ENCODE peak calls at places on chromosome 18, in four cellular contexts. V is hypothalamus, Z is T-helper 22 cell, A is islet precursor cell. Q is an unnamed sample.

GRCh38 chr18:74069178-74070050 is 78.2 kb downstream of the FBXO15 start:
- DNase-seq in V (no peak), Z (no peak), A (no peak), Q (no peak)

GRCh38 chr18:75111673-75112485 is 97.1 kb downstream of the PTGR3 start:
- DNase-seq in V (no peak), Z (no peak), A (peak; percentile 12), Q (no peak)

GRCh38 chr18:37419272-37419671 is 146.3 kb downstream of the CELF4 start:
- DNase-seq in V (no peak), Z (no peak), A (peak; percentile 81), Q (no peak)

GRCh38 chr18:21277578-21277977 is 35.5 kb downstream of the GREB1L start:
- DNase-seq in V (no peak), Z (no peak), A (no peak), Q (no peak)

GRCh38 chr18:34493566-34494358 is 216.3 kb upstream of the DTNA start:
- DNase-seq in V (peak; percentile 38), Z (no peak), A (peak; percentile 73), Q (peak; percentile 81)

GRCh38 chr18:7452331-7452730 is 114.8 kb upstream of the PTPRM start:
- DNase-seq in V (no peak), Z (no peak), A (peak; percentile 77), Q (peak; percentile 86)

GRCh38 chr18:13382683-13382989 is 164.1 kb downstream of the LDLRAD4 start:
- DNase-seq in V (no peak), Z (no peak), A (no peak), Q (peak; percentile 29)

GRCh38 chr18:32891797-32892196 is 119.0 kb upstream of the KLHL14 start:
- DNase-seq in V (no peak), Z (no peak), A (no peak), Q (no peak)

GRCh38 chr18:46632401-46633089 is 24.5 kb downstream of the LOXHD1 start:
- DNase-seq in V (no peak), Z (no peak), A (no peak), Q (no peak)

GRCh38 chr18:56115072-56116038 is 523.0 kb downstream of the TXNL1 start:
- DNase-seq in V (no peak), Z (no peak), A (no peak), Q (no peak)

GRCh38 chr18:2391470-2391869 is 179.8 kb downstream of the METTL4 start:
- DNase-seq in V (no peak), Z (no peak), A (no peak), Q (no peak)

GRCh38 chr18:11019295-11019694 is 130.1 kb downstream of the PIEZO2 start:
- DNase-seq in V (no peak), Z (no peak), A (no peak), Q (no peak)

GRCh38 chr18:23135679-23136325 is 517 bp downstream of the CABLES1 start:
- DNase-seq in V (no peak), Z (no peak), A (peak; percentile 70), Q (peak; percentile 72)

GRCh38 chr18:34222025-34222395 is 2.7 kb downstream of the NOL4 start:
- DNase-seq in V (peak; percentile 32), Z (no peak), A (peak; percentile 60), Q (peak; percentile 78)

GRCh38 chr18:11994346-11994707 is 13.0 kb downstream of the IMPA2 start:
- DNase-seq in V (no peak), Z (no peak), A (no peak), Q (no peak)

GRCh38 chr18:73891572-73892421 is 255.8 kb downstream of the FBXO15 start:
- DNase-seq in V (no peak), Z (no peak), A (peak; percentile 72), Q (peak; percentile 88)

GRCh38 chr18:26656401-26656943 is 108.1 kb upstream of the KCTD1 start:
- DNase-seq in V (no peak), Z (no peak), A (no peak), Q (no peak)

GRCh38 chr18:37124511-37124910 is 295.6 kb downstream of the KIAA1328 start:
- DNase-seq in V (no peak), Z (no peak), A (no peak), Q (no peak)

GRCh38 chr18:31671951-31672350 is 12.4 kb downstream of the B4GALT6 start:
- DNase-seq in V (no peak), Z (no peak), A (no peak), Q (no peak)

GRCh38 chr18:48017625-48018024 is 87.2 kb upstream of the SMAD2 start:
- DNase-seq in V (no peak), Z (no peak), A (peak; percentile 12), Q (peak; percentile 5)